ENCODE peak calls at places on chromosomes 2 and 18, in four cellular contexts. A is adrenal gland, F is RCC 7860, S is HFF-Myc. Q is an unnamed sample.

GRCh38 chr2:2919574-2920365 is 457.8 kb downstream of the EIPR1 start:
- DNase-seq in A (peak; percentile 44), S (no peak), F (no peak), Q (no peak)

GRCh38 chr2:112110966-112111365 is 27.2 kb upstream of the FBLN7 start:
- DNase-seq in S (no peak), F (no peak), A (no peak), Q (peak; percentile 13)

GRCh38 chr2:41994177-41994576 is 53.6 kb upstream of the PKDCC start:
- DNase-seq in S (peak; percentile 12), A (peak; percentile 18), F (no peak), Q (peak; percentile 35)

GRCh38 chr2:235639387-235639786 is 145.5 kb downstream of the AGAP1 start:
- DNase-seq in A (peak; percentile 91), S (peak; percentile 98), F (peak; percentile 53), Q (peak; percentile 93)

GRCh38 chr2:45822272-45822630 is 170.8 kb downstream of the PRKCE start:
- DNase-seq in A (no peak), S (no peak), F (no peak), Q (no peak)

GRCh38 chr2:234982096-234982834 is 30.4 kb downstream of the SH3BP4 start:
- DNase-seq in S (no peak), F (no peak), A (no peak), Q (no peak)

GRCh38 chr18:59517446-59518171 is 158.5 kb upstream of the LMAN1 start:
- DNase-seq in F (no peak), A (no peak), S (no peak), Q (peak; percentile 62)

GRCh38 chr2:1716441-1716840 is 27.9 kb downstream of the PXDN start:
- DNase-seq in A (no peak), F (no peak), S (no peak), Q (no peak)

Q was measured in adipocyte.